ENCODE peak calls at places on chromosome 9, in six cellular contexts. One of them, this sample, is unnamed.

GRCh38 chr9:26802921-26803320 is 89.7 kb downstream of the CAAP1 start:
- DNase-seq in upper lobe of left lung: no peak
- DNase-seq in AG09319: no peak
- DNase-seq in bronchial epithelial cell: no peak
- DNase-seq in A549: no peak
- DNase-seq in NB4: no peak
- DNase-seq in this sample: no peak

GRCh38 chr9:72305102-72305546 is 59.9 kb downstream of the ZFAND5 start:
- DNase-seq in upper lobe of left lung: peak; percentile 96
- DNase-seq in AG09319: no peak
- DNase-seq in bronchial epithelial cell: peak; percentile 99
- DNase-seq in A549: peak; percentile 99
- DNase-seq in NB4: peak; percentile 89
- DNase-seq in this sample: peak; percentile 35

GRCh38 chr9:83432104-83432627 is 106.0 kb downstream of the FRMD3 start:
- DNase-seq in upper lobe of left lung: peak; percentile 82
- DNase-seq in AG09319: no peak
- DNase-seq in bronchial epithelial cell: no peak
- DNase-seq in A549: peak; percentile 62
- DNase-seq in NB4: no peak
- DNase-seq in this sample: no peak

GRCh38 chr9:3971391-3972082 is 328.3 kb downstream of the GLIS3 start:
- DNase-seq in upper lobe of left lung: no peak
- DNase-seq in AG09319: no peak
- DNase-seq in bronchial epithelial cell: peak; percentile 33
- DNase-seq in A549: no peak
- DNase-seq in NB4: peak; percentile 65
- DNase-seq in this sample: no peak

GRCh38 chr9:91495450-91495849 is 71.8 kb upstream of the NFIL3 start:
- DNase-seq in upper lobe of left lung: no peak
- DNase-seq in AG09319: peak; percentile 73
- DNase-seq in bronchial epithelial cell: peak; percentile 66
- DNase-seq in A549: no peak
- DNase-seq in NB4: no peak
- DNase-seq in this sample: no peak

GRCh38 chr9:101366038-101366756 is 18.6 kb downstream of the BAAT start:
- DNase-seq in upper lobe of left lung: no peak
- DNase-seq in AG09319: no peak
- DNase-seq in bronchial epithelial cell: peak; percentile 13
- DNase-seq in A549: peak; percentile 75
- DNase-seq in NB4: no peak
- DNase-seq in this sample: no peak

GRCh38 chr9:81071108-81071507 is 618.2 kb downstream of the TLE1 start:
- DNase-seq in upper lobe of left lung: no peak
- DNase-seq in AG09319: no peak
- DNase-seq in bronchial epithelial cell: no peak
- DNase-seq in A549: no peak
- DNase-seq in NB4: no peak
- DNase-seq in this sample: no peak

GRCh38 chr9:108209132-108209700 is 646.6 kb downstream of the ACTL7B start:
- DNase-seq in upper lobe of left lung: no peak
- DNase-seq in AG09319: no peak
- DNase-seq in bronchial epithelial cell: no peak
- DNase-seq in A549: no peak
- DNase-seq in NB4: no peak
- DNase-seq in this sample: no peak

GRCh38 chr9:114282926-114283325 is 40.0 kb upstream of the ORM1 start:
- DNase-seq in upper lobe of left lung: no peak
- DNase-seq in AG09319: peak; percentile 85
- DNase-seq in bronchial epithelial cell: peak; percentile 51
- DNase-seq in A549: peak; percentile 46
- DNase-seq in NB4: peak; percentile 95
- DNase-seq in this sample: no peak

GRCh38 chr9:79617395-79617794 is 45.6 kb downstream of the TLE4 start:
- DNase-seq in upper lobe of left lung: peak; percentile 31
- DNase-seq in AG09319: no peak
- DNase-seq in bronchial epithelial cell: no peak
- DNase-seq in A549: no peak
- DNase-seq in NB4: no peak
- DNase-seq in this sample: no peak

GRCh38 chr9:16976427-16976826 is 106.0 kb upstream of the BNC2 start:
- DNase-seq in upper lobe of left lung: no peak
- DNase-seq in AG09319: no peak
- DNase-seq in bronchial epithelial cell: no peak
- DNase-seq in A549: no peak
- DNase-seq in NB4: no peak
- DNase-seq in this sample: no peak

GRCh38 chr9:116888066-116888465 is 201.0 kb downstream of the TRIM32 start:
- DNase-seq in upper lobe of left lung: no peak
- DNase-seq in AG09319: no peak
- DNase-seq in bronchial epithelial cell: no peak
- DNase-seq in A549: no peak
- DNase-seq in NB4: no peak
- DNase-seq in this sample: no peak

GRCh38 chr9:76873821-76874220 is 32.1 kb downstream of the PRUNE2 start:
- DNase-seq in upper lobe of left lung: no peak
- DNase-seq in AG09319: no peak
- DNase-seq in bronchial epithelial cell: no peak
- DNase-seq in A549: no peak
- DNase-seq in NB4: no peak
- DNase-seq in this sample: no peak

GRCh38 chr9:77457916-77458592 is 190.1 kb downstream of the GNA14 start:
- DNase-seq in upper lobe of left lung: peak; percentile 80
- DNase-seq in AG09319: no peak
- DNase-seq in bronchial epithelial cell: peak; percentile 59
- DNase-seq in A549: peak; percentile 79
- DNase-seq in NB4: peak; percentile 79
- DNase-seq in this sample: peak; percentile 21

GRCh38 chr9:93309889-93310425 is 126.0 kb downstream of the WNK2 start:
- DNase-seq in upper lobe of left lung: no peak
- DNase-seq in AG09319: no peak
- DNase-seq in bronchial epithelial cell: no peak
- DNase-seq in A549: no peak
- DNase-seq in NB4: no peak
- DNase-seq in this sample: no peak

GRCh38 chr9:98491778-98492177 is 217.0 kb downstream of the GABBR2 start:
- DNase-seq in upper lobe of left lung: no peak
- DNase-seq in AG09319: no peak
- DNase-seq in bronchial epithelial cell: peak; percentile 26
- DNase-seq in A549: no peak
- DNase-seq in NB4: no peak
- DNase-seq in this sample: no peak

GRCh38 chr9:131046581-131047202 is 37.7 kb downstream of the LAMC3 start:
- DNase-seq in upper lobe of left lung: peak; percentile 55
- DNase-seq in AG09319: peak; percentile 14
- DNase-seq in bronchial epithelial cell: peak; percentile 11
- DNase-seq in A549: peak; percentile 69
- DNase-seq in NB4: peak; percentile 77
- DNase-seq in this sample: peak; percentile 75

GRCh38 chr9:126809068-126809467 is 4.2 kb downstream of the ZBTB43 start:
- DNase-seq in upper lobe of left lung: peak; percentile 40
- DNase-seq in AG09319: no peak
- DNase-seq in bronchial epithelial cell: peak; percentile 92
- DNase-seq in A549: no peak
- DNase-seq in NB4: no peak
- DNase-seq in this sample: no peak

GRCh38 chr9:112819635-112820496 is 69.3 kb downstream of the SNX30 start:
- DNase-seq in upper lobe of left lung: peak; percentile 48
- DNase-seq in AG09319: peak; percentile 20
- DNase-seq in bronchial epithelial cell: peak; percentile 64
- DNase-seq in A549: peak; percentile 69
- DNase-seq in NB4: peak; percentile 54
- DNase-seq in this sample: no peak

GRCh38 chr9:8564960-8565359 is 765.4 kb upstream of the DMAC1 start:
- DNase-seq in upper lobe of left lung: no peak
- DNase-seq in AG09319: no peak
- DNase-seq in bronchial epithelial cell: no peak
- DNase-seq in A549: no peak
- DNase-seq in NB4: no peak
- DNase-seq in this sample: no peak
- TF ChIP-seq CTCF in upper lobe of left lung: no peak
- TF ChIP-seq CTCF in AG09319: no peak
- TF ChIP-seq CTCF in bronchial epithelial cell: no peak
- TF ChIP-seq CTCF in A549: no peak
- TF ChIP-seq CTCF in NB4: no peak
- TF ChIP-seq CTCF in this sample: no peak

GRCh38 chr9:88661759-88662158 is 126.8 kb downstream of the NXNL2 start:
- DNase-seq in upper lobe of left lung: no peak
- DNase-seq in AG09319: no peak
- DNase-seq in bronchial epithelial cell: peak; percentile 5
- DNase-seq in A549: peak; percentile 24
- DNase-seq in NB4: peak; percentile 21
- DNase-seq in this sample: no peak
- TF ChIP-seq CTCF in upper lobe of left lung: no peak
- TF ChIP-seq CTCF in AG09319: no peak
- TF ChIP-seq CTCF in bronchial epithelial cell: no peak
- TF ChIP-seq CTCF in A549: peak; percentile 14
- TF ChIP-seq CTCF in NB4: no peak
- TF ChIP-seq CTCF in this sample: no peak

GRCh38 chr9:128499920-128500319 is 4.6 kb upstream of the GLE1 start:
- DNase-seq in upper lobe of left lung: no peak
- DNase-seq in AG09319: no peak
- DNase-seq in bronchial epithelial cell: no peak
- DNase-seq in A549: no peak
- DNase-seq in NB4: no peak
- DNase-seq in this sample: no peak

GRCh38 chr9:128498911-128499310 is 5.6 kb upstream of the GLE1 start:
- DNase-seq in upper lobe of left lung: no peak
- DNase-seq in AG09319: no peak
- DNase-seq in bronchial epithelial cell: no peak
- DNase-seq in A549: no peak
- DNase-seq in NB4: no peak
- DNase-seq in this sample: no peak

GRCh38 chr9:128505414-128505765 is 871 bp downstream of the GLE1 start:
- DNase-seq in upper lobe of left lung: no peak
- DNase-seq in AG09319: no peak
- DNase-seq in bronchial epithelial cell: no peak
- DNase-seq in A549: no peak
- DNase-seq in NB4: no peak
- DNase-seq in this sample: no peak

GRCh38 chr9:128503870-128504269 is 649 bp upstream of the GLE1 start:
- DNase-seq in upper lobe of left lung: no peak
- DNase-seq in AG09319: no peak
- DNase-seq in bronchial epithelial cell: peak; percentile 17
- DNase-seq in A549: no peak
- DNase-seq in NB4: peak; percentile 21
- DNase-seq in this sample: no peak

DNA sequence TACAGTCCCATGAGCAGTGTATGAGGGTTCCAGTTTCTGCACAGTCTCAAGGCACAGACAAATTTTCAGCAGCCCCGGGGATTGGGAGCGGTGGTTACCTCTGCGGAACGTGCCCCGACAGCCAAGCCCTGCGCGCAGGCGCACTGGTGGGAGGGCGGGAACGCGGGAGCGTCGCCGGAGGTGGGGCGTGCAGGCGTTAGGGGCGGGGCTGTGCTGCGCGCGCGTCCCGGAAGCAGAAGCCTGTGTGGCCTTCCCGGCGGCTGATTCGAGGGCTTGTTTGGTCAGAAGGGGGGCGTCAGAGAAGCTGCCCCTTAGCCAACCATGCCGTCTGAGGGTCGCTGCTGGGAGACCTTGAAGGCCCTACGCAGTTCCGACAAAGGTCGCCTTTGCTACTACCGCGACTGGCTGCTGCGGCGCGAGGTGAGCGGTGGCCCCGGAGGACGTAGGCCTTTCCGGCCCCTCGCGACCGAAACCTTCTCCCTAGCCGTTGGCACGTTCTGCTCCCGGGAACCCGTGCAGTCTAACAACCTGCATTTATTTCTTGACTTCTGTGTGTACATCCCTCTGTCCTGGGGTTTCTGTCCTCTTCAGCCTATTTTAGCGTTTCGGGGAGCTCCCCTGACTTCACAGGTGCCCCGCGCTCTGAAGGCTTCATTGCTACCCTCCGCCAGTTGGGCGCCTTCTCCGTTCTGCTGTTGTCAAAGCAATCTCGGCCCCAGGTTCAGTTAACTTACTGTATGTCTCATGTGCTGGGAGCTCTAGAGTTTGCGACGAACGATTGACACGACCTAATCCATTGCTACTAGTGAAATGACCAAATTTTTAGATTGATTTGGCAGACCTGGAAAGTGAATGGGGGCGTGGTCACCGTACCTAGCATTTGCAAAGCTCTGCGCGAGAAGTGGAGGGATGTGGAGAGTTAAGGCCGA is at the start of gene GLE1:
- DNase-seq in upper lobe of left lung: peak; percentile 96
- DNase-seq in AG09319: peak; percentile 76
- DNase-seq in bronchial epithelial cell: peak; percentile 83
- DNase-seq in A549: peak; percentile 94
- DNase-seq in NB4: peak; percentile 95
- DNase-seq in this sample: peak; percentile 99
- TF ChIP-seq CTCF in upper lobe of left lung: no peak
- TF ChIP-seq CTCF in AG09319: no peak
- TF ChIP-seq CTCF in bronchial epithelial cell: no peak
- TF ChIP-seq CTCF in A549: no peak
- TF ChIP-seq CTCF in NB4: no peak
- TF ChIP-seq CTCF in this sample: no peak

GRCh38 chr9:18060304-18060934 is 413.5 kb upstream of the ADAMTSL1 start:
- DNase-seq in upper lobe of left lung: no peak
- DNase-seq in AG09319: no peak
- DNase-seq in bronchial epithelial cell: peak; percentile 81
- DNase-seq in A549: no peak
- DNase-seq in NB4: no peak
- DNase-seq in this sample: no peak
- TF ChIP-seq CTCF in upper lobe of left lung: no peak
- TF ChIP-seq CTCF in AG09319: no peak
- TF ChIP-seq CTCF in bronchial epithelial cell: no peak
- TF ChIP-seq CTCF in A549: no peak
- TF ChIP-seq CTCF in NB4: no peak
- TF ChIP-seq CTCF in this sample: no peak

DNA sequence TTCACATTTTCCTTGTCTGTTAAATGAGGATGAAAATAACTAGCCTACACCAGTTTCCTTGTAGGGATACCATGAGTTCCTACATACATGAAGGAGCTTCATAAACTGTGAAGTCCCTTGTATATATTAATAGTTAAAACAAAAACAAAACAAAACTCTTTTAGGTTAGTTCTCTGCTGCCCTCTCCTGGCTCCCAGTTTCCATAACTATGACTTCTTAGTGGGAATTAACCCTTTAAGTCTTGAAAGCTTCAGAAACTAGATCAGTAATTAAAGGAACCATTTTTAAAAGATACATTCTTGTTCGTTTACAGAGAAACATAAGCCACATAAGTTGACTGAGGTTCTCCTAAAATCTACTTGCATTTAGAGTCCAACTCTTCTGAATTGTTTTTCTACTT is 500.0 kb upstream of the C9orf72 start:
- DNase-seq in upper lobe of left lung: no peak
- DNase-seq in AG09319: no peak
- DNase-seq in bronchial epithelial cell: peak; percentile 56
- DNase-seq in A549: peak; percentile 49
- DNase-seq in NB4: peak; percentile 62
- DNase-seq in this sample: no peak
- TF ChIP-seq CTCF in upper lobe of left lung: peak; percentile 31
- TF ChIP-seq CTCF in AG09319: peak; percentile 25
- TF ChIP-seq CTCF in bronchial epithelial cell: peak; percentile 53
- TF ChIP-seq CTCF in A549: peak; percentile 48
- TF ChIP-seq CTCF in NB4: peak; percentile 52
- TF ChIP-seq CTCF in this sample: no peak

This sample was measured in activated B cell treated with CpG ODN at 0.5 μM for 24 hours.